ENCODE peak calls at places on chromosomes 11 and 22, in five cellular contexts. One of them, this sample, is unnamed.

GRCh38 chr11:8356731-8357504 is 93.2 kb upstream of the LMO1 start:
- DNase-seq in colonic mucosa: no peak
- DNase-seq in MM.1S: no peak
- DNase-seq in A549: no peak
- DNase-seq in testis: peak
- DNase-seq in this sample: no peak

GRCh38 chr11:24391165-24391564 is 105.7 kb upstream of the LUZP2 start:
- DNase-seq in MM.1S: no peak
- DNase-seq in testis: no peak
- DNase-seq in colonic mucosa: no peak
- DNase-seq in A549: peak
- DNase-seq in this sample: no peak

GRCh38 chr22:31295413-31295812 is 3.1 kb upstream of the PIK3IP1 start:
- DNase-seq in colonic mucosa: no peak
- DNase-seq in testis: no peak
- DNase-seq in MM.1S: no peak
- DNase-seq in A549: no peak
- DNase-seq in this sample: no peak

GRCh38 chr11:105100206-105100605 is 39.4 kb downstream of the CARD18 start:
- DNase-seq in MM.1S: no peak
- DNase-seq in A549: no peak
- DNase-seq in colonic mucosa: no peak
- DNase-seq in testis: no peak
- DNase-seq in this sample: no peak

GRCh38 chr11:73520358-73521061 is 77.4 kb downstream of the FAM168A start:
- DNase-seq in colonic mucosa: no peak
- DNase-seq in A549: no peak
- DNase-seq in testis: no peak
- DNase-seq in MM.1S: no peak
- DNase-seq in this sample: no peak

GRCh38 chr11:116927163-116927772 is 89.8 kb upstream of the APOA1 start:
- DNase-seq in MM.1S: no peak
- DNase-seq in A549: no peak
- DNase-seq in colonic mucosa: no peak
- DNase-seq in testis: no peak
- DNase-seq in this sample: peak

GRCh38 chr11:1085440-1086170 is 10.9 kb downstream of the MUC2 start:
- DNase-seq in testis: no peak
- DNase-seq in A549: no peak
- DNase-seq in MM.1S: no peak
- DNase-seq in colonic mucosa: no peak
- DNase-seq in this sample: no peak

GRCh38 chr11:16815047-16815767 is 76.8 kb downstream of the C11orf58 start:
- DNase-seq in colonic mucosa: peak
- DNase-seq in testis: peak
- DNase-seq in A549: no peak
- DNase-seq in MM.1S: no peak
- DNase-seq in this sample: no peak

GRCh38 chr11:19980957-19981669 is 179.2 kb downstream of the DBX1 start:
- DNase-seq in MM.1S: no peak
- DNase-seq in colonic mucosa: no peak
- DNase-seq in A549: peak
- DNase-seq in testis: no peak
- DNase-seq in this sample: no peak

GRCh38 chr11:44987506-44987905 is 36.8 kb upstream of the TP53I11 start:
- DNase-seq in A549: no peak
- DNase-seq in testis: no peak
- DNase-seq in colonic mucosa: no peak
- DNase-seq in MM.1S: no peak
- DNase-seq in this sample: no peak

GRCh38 chr11:30346068-30346688 is 23.3 kb downstream of the ARL14EP start:
- DNase-seq in A549: peak
- DNase-seq in testis: no peak
- DNase-seq in MM.1S: peak
- DNase-seq in colonic mucosa: no peak
- DNase-seq in this sample: no peak

GRCh38 chr11:120738516-120739046 is 227.0 kb downstream of the GRIK4 start:
- DNase-seq in A549: no peak
- DNase-seq in MM.1S: no peak
- DNase-seq in testis: no peak
- DNase-seq in colonic mucosa: no peak
- DNase-seq in this sample: no peak

GRCh38 chr11:304915-305833 is 2.4 kb upstream of the IFITM2 start:
- DNase-seq in A549: peak
- DNase-seq in testis: peak
- DNase-seq in MM.1S: peak
- DNase-seq in colonic mucosa: peak
- DNase-seq in this sample: no peak

GRCh38 chr11:48088682-48089050 is 108.3 kb downstream of the PTPRJ start:
- DNase-seq in colonic mucosa: no peak
- DNase-seq in MM.1S: no peak
- DNase-seq in A549: no peak
- DNase-seq in testis: no peak
- DNase-seq in this sample: no peak

GRCh38 chr11:117745346-117745745 is 51.7 kb downstream of the DSCAML1 start:
- DNase-seq in A549: no peak
- DNase-seq in MM.1S: no peak
- DNase-seq in colonic mucosa: no peak
- DNase-seq in testis: no peak
- DNase-seq in this sample: no peak

GRCh38 chr11:19956228-19956627 is 204.0 kb downstream of the DBX1 start:
- DNase-seq in MM.1S: no peak
- DNase-seq in A549: no peak
- DNase-seq in testis: no peak
- DNase-seq in colonic mucosa: no peak
- DNase-seq in this sample: no peak

GRCh38 chr22:25223269-25223850 is 3.9 kb downstream of the CRYBB2 start:
- DNase-seq in A549: no peak
- DNase-seq in testis: no peak
- DNase-seq in colonic mucosa: no peak
- DNase-seq in MM.1S: no peak
- DNase-seq in this sample: no peak

GRCh38 chr11:69170704-69171103 is 15.0 kb downstream of the SMIM38 start:
- DNase-seq in A549: no peak
- DNase-seq in MM.1S: no peak
- DNase-seq in colonic mucosa: no peak
- DNase-seq in testis: no peak
- DNase-seq in this sample: no peak

GRCh38 chr11:19979519-19979845 is 180.8 kb downstream of the DBX1 start:
- DNase-seq in testis: no peak
- DNase-seq in A549: no peak
- DNase-seq in colonic mucosa: no peak
- DNase-seq in MM.1S: no peak
- DNase-seq in this sample: no peak

GRCh38 chr11:70569996-70570692 is 171.8 kb downstream of the CTTN start:
- DNase-seq in MM.1S: no peak
- DNase-seq in colonic mucosa: no peak
- DNase-seq in A549: no peak
- DNase-seq in testis: no peak
- DNase-seq in this sample: no peak

GRCh38 chr11:70569173-70569890 is 171.0 kb downstream of the CTTN start:
- DNase-seq in colonic mucosa: no peak
- DNase-seq in MM.1S: no peak
- DNase-seq in A549: no peak
- DNase-seq in testis: peak
- DNase-seq in this sample: no peak

GRCh38 chr11:70568504-70569172 is 170.3 kb downstream of the CTTN start:
- DNase-seq in A549: no peak
- DNase-seq in testis: peak
- DNase-seq in MM.1S: no peak
- DNase-seq in colonic mucosa: peak
- DNase-seq in this sample: peak

GRCh38 chr11:70566768-70567530 is 168.6 kb downstream of the CTTN start:
- DNase-seq in colonic mucosa: no peak
- DNase-seq in testis: no peak
- DNase-seq in A549: no peak
- DNase-seq in MM.1S: no peak
- DNase-seq in this sample: no peak

DNA sequence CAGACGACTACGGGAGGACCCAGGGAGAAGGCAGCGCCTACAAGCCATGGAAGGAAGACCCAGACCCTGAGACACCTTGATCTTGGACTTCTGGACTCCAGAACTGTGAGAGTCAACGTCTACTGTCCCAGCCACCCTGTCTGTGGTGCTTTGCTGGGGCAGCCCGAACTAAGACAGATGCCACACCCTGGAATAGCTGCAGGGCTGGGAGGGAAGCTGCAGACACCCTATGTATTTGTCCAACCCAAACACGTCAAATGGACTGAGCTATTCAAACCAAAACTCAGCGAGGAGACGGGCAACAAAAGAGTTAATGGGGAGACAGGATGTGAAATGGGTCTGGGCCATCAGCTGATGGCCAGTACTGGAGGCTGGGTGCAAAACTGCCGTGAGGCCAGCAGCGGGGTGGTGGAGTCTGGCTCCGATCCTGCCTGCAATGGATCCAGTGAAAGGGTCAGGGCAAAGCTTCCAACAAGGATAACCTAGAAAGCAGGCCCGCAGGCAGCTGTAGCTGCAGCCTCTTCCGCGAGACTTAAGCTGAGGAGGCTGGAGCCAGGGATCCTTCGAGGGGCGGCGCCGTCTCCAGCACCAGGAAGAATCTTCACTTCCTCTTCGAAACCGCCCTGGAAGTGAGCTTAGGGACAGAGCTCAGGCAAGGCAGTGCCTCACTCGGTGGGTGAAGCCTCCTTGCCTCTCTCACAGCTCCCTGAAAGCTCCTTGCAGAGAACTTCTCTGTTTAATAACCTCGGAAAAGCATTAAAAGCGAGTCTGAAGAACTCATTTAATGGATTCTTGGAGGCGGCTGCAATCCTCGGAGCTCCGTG is 169.6 kb downstream of the CTTN start:
- DNase-seq in colonic mucosa: peak
- DNase-seq in MM.1S: no peak
- DNase-seq in A549: no peak
- DNase-seq in testis: peak
- DNase-seq in this sample: no peak
- TF ChIP-seq CTCF in colonic mucosa: no peak
- TF ChIP-seq CTCF in MM.1S: no peak
- TF ChIP-seq CTCF in A549: no peak
- TF ChIP-seq CTCF in testis: no peak
- TF ChIP-seq CTCF in this sample: no peak

DNA sequence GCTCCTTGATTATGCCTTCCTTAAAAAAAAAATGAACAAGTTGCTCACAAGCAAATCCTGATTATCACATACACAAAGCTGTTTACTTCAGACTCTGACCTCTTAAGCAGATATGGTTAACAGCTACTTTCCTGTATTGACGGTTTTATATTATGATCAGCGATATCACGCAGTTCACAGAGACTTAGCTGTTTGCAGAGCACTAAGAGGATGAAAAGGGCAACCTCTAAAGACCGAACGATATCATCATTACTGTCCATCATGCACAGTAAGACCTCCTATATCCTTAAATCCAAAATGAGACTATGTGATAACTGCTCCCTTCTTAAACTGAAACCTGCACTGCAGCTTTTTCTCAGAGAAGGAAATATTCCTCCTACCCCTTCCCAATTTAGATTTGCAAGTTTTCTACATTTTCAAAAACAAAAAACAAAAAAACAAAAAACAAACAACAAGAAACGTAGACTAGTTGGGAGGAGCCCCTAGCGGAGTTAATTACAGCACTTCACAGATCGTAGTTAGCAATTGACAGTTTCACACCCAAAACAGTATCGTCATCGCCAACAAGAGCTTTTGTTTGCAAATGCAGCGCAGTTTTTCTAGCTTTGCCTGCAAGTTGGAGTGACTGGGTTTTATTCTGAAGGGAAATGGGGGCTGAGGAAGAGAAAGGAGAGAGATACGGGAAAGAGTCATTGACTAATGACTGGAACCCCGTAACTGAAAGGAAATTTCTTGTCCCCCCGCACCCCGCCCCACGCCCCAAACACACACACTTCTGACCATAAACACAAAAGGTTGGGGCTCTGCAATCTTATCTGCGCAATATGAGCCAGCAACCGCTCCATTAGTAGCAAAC is 1.2 kb downstream of the DDX6 start:
- DNase-seq in MM.1S: peak
- DNase-seq in testis: no peak
- DNase-seq in A549: peak
- DNase-seq in colonic mucosa: peak
- DNase-seq in this sample: no peak
- TF ChIP-seq CTCF in MM.1S: no peak
- TF ChIP-seq CTCF in testis: no peak
- TF ChIP-seq CTCF in A549: no peak
- TF ChIP-seq CTCF in colonic mucosa: no peak
- TF ChIP-seq CTCF in this sample: no peak

GRCh38 chr11:96391698-96392307 is 2.0 kb downstream of the JRKL start:
- DNase-seq in MM.1S: no peak
- DNase-seq in colonic mucosa: no peak
- DNase-seq in testis: no peak
- DNase-seq in A549: peak
- DNase-seq in this sample: no peak
- TF ChIP-seq CTCF in MM.1S: no peak
- TF ChIP-seq CTCF in colonic mucosa: no peak
- TF ChIP-seq CTCF in testis: no peak
- TF ChIP-seq CTCF in A549: no peak
- TF ChIP-seq CTCF in this sample: no peak

GRCh38 chr22:28259774-28260173 is 340.7 kb upstream of the PITPNB start:
- DNase-seq in testis: no peak
- DNase-seq in A549: no peak
- DNase-seq in MM.1S: no peak
- DNase-seq in colonic mucosa: no peak
- DNase-seq in this sample: no peak
- TF ChIP-seq CTCF in testis: no peak
- TF ChIP-seq CTCF in A549: no peak
- TF ChIP-seq CTCF in MM.1S: no peak
- TF ChIP-seq CTCF in colonic mucosa: no peak
- TF ChIP-seq CTCF in this sample: no peak

GRCh38 chr11:13970986-13971385 is 8.5 kb downstream of the SPON1 start:
- DNase-seq in A549: peak
- DNase-seq in testis: no peak
- DNase-seq in colonic mucosa: peak
- DNase-seq in MM.1S: peak
- DNase-seq in this sample: no peak
- TF ChIP-seq CTCF in A549: peak
- TF ChIP-seq CTCF in testis: no peak
- TF ChIP-seq CTCF in colonic mucosa: peak
- TF ChIP-seq CTCF in MM.1S: peak
- TF ChIP-seq CTCF in this sample: no peak

GRCh38 chr11:126113515-126113957 is 50.9 kb upstream of the CDON start:
- DNase-seq in MM.1S: no peak
- DNase-seq in testis: peak
- DNase-seq in colonic mucosa: peak
- DNase-seq in A549: peak
- DNase-seq in this sample: no peak
- TF ChIP-seq CTCF in MM.1S: no peak
- TF ChIP-seq CTCF in testis: no peak
- TF ChIP-seq CTCF in colonic mucosa: no peak
- TF ChIP-seq CTCF in A549: no peak
- TF ChIP-seq CTCF in this sample: no peak

DNA sequence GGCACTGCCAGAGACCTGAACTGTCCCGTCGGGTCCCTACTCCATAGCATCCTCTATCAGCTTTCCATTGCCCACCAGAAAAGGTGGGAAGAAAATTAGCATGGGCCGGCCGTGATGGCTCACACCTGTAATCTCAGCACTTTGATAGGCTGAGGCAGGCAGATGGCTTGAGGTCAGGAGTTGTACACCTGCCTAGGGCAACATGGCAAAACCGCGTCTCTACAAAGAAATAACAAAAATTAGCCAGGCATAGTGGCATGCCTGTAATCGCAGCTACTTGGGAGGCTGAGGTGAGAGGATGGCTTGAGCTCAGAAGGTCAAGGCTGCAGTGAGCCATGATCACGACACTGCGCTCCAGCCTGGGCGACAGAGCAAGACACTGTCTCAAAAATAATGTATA is 3.5 kb downstream of the SLC25A18 start:
- DNase-seq in MM.1S: no peak
- DNase-seq in colonic mucosa: no peak
- DNase-seq in testis: no peak
- DNase-seq in A549: no peak
- DNase-seq in this sample: no peak
- TF ChIP-seq CTCF in MM.1S: no peak
- TF ChIP-seq CTCF in colonic mucosa: no peak
- TF ChIP-seq CTCF in testis: no peak
- TF ChIP-seq CTCF in A549: no peak
- TF ChIP-seq CTCF in this sample: no peak

This sample was measured in neural crest cell.